ENCODE peak calls at places on chromosome 4, in nine cellular contexts. K is heart left ventricle, B is IMR-90, Q is HepG2, U is adrenal gland, R is stomach, L is uterus, F is lower leg skin, A is K562. C is an unnamed sample.

GRCh38 chr4:21710212-21710843 is 238.2 kb downstream of the KCNIP4 start:
- DNase-seq in K (no peak), B (no peak), Q (no peak), U (peak; percentile 78), R (no peak), L (no peak), F (no peak), A (no peak), C (no peak)

GRCh38 chr4:123102897-123103489 is 180.6 kb upstream of the NUDT6 start:
- DNase-seq in K (no peak), B (peak; percentile 69), Q (peak; percentile 49), U (no peak), R (no peak), L (no peak), F (no peak), A (peak; percentile 37), C (peak; percentile 53)

GRCh38 chr4:138053601-138054322 is 188.4 kb downstream of the SLC7A11 start:
- DNase-seq in K (no peak), B (peak; percentile 94), Q (no peak), U (peak; percentile 58), R (no peak), L (peak; percentile 38), F (no peak), A (no peak), C (no peak)

GRCh38 chr4:140081582-140082398 is 72.2 kb downstream of the MAML3 start:
- DNase-seq in K (no peak), B (no peak), Q (no peak), U (no peak), R (no peak), L (no peak), F (no peak), A (no peak), C (no peak)

GRCh38 chr4:117137143-117137542 is 51.8 kb upstream of the TRAM1L1 start:
- DNase-seq in K (no peak), B (peak; percentile 97), Q (no peak), U (no peak), R (no peak), L (no peak), F (no peak), A (no peak), C (peak; percentile 34)

GRCh38 chr4:40486534-40486933 is 143.1 kb downstream of the RBM47 start:
- DNase-seq in K (no peak), B (peak; percentile 58), Q (no peak), U (no peak), R (no peak), L (no peak), F (no peak), A (no peak), C (no peak)

GRCh38 chr4:23015821-23016220 is 323.1 kb downstream of the GBA3 start:
- DNase-seq in K (no peak), B (no peak), Q (no peak), U (no peak), R (no peak), L (no peak), F (no peak), A (no peak), C (no peak)

GRCh38 chr4:15469402-15470148 is at the start of gene CC2D2A:
- DNase-seq in K (no peak), B (peak; percentile 69), Q (no peak), U (peak; percentile 39), R (no peak), L (no peak), F (no peak), A (no peak), C (no peak)

GRCh38 chr4:26061248-26061986 is 147.4 kb downstream of the SMIM20 start:
- DNase-seq in K (no peak), B (peak; percentile 60), Q (peak; percentile 6), U (no peak), R (no peak), L (no peak), F (no peak), A (peak; percentile 54), C (peak; percentile 37)

GRCh38 chr4:139665690-139666529 is at the start of gene MGST2:
- DNase-seq in K (peak; percentile 89), B (peak; percentile 79), Q (peak; percentile 98), U (peak; percentile 86), R (peak; percentile 86), L (peak; percentile 63), F (peak; percentile 69), A (peak; percentile 71), C (peak; percentile 77)

GRCh38 chr4:25088342-25088952 is 57.7 kb upstream of the LGI2 start:
- DNase-seq in K (peak; percentile 67), B (peak; percentile 13), Q (no peak), U (no peak), R (no peak), L (peak; percentile 37), F (no peak), A (peak; percentile 53), C (peak; percentile 27)

GRCh38 chr4:65535128-65535527 is 135.2 kb downstream of the EPHA5 start:
- DNase-seq in K (no peak), B (no peak), Q (no peak), U (no peak), R (no peak), L (no peak), F (no peak), A (no peak), C (no peak)

GRCh38 chr4:38673109-38673978 is 9.3 kb downstream of the KLF3 start:
- DNase-seq in K (peak; percentile 71), B (no peak), Q (peak; percentile 95), U (peak; percentile 37), R (peak; percentile 67), L (peak; percentile 63), F (peak; percentile 72), A (peak; percentile 84), C (peak; percentile 89)

GRCh38 chr4:102263024-102263787 is 82.1 kb downstream of the SLC39A8 start:
- DNase-seq in K (no peak), B (peak; percentile 28), Q (peak; percentile 41), U (no peak), R (no peak), L (no peak), F (no peak), A (no peak), C (peak; percentile 8)

GRCh38 chr4:38860788-38861424 is 4.3 kb upstream of the TLR6 start:
- DNase-seq in K (no peak), B (peak; percentile 26), Q (peak; percentile 66), U (peak; percentile 39), R (peak; percentile 55), L (no peak), F (no peak), A (peak; percentile 78), C (peak; percentile 84)

GRCh38 chr4:38413524-38414341 is 250.3 kb upstream of the KLF3 start:
- DNase-seq in K (no peak), B (no peak), Q (peak; percentile 58), U (no peak), R (no peak), L (no peak), F (no peak), A (no peak), C (no peak)

GRCh38 chr4:124111922-124112321 is 600.6 kb downstream of the ANKRD50 start:
- DNase-seq in K (no peak), B (peak; percentile 87), Q (peak; percentile 55), U (no peak), R (no peak), L (no peak), F (peak; percentile 22), A (no peak), C (peak; percentile 46)

GRCh38 chr4:40525811-40526598 is 103.7 kb downstream of the RBM47 start:
- DNase-seq in K (no peak), B (peak; percentile 88), Q (no peak), U (peak; percentile 84), R (peak; percentile 53), L (peak; percentile 28), F (peak; percentile 43), A (peak; percentile 45), C (peak; percentile 30)

GRCh38 chr4:163003979-163004378 is 162.7 kb downstream of the NAF1 start:
- DNase-seq in K (no peak), B (no peak), Q (peak; percentile 4), U (no peak), R (no peak), L (no peak), F (no peak), A (no peak), C (no peak)

DNA sequence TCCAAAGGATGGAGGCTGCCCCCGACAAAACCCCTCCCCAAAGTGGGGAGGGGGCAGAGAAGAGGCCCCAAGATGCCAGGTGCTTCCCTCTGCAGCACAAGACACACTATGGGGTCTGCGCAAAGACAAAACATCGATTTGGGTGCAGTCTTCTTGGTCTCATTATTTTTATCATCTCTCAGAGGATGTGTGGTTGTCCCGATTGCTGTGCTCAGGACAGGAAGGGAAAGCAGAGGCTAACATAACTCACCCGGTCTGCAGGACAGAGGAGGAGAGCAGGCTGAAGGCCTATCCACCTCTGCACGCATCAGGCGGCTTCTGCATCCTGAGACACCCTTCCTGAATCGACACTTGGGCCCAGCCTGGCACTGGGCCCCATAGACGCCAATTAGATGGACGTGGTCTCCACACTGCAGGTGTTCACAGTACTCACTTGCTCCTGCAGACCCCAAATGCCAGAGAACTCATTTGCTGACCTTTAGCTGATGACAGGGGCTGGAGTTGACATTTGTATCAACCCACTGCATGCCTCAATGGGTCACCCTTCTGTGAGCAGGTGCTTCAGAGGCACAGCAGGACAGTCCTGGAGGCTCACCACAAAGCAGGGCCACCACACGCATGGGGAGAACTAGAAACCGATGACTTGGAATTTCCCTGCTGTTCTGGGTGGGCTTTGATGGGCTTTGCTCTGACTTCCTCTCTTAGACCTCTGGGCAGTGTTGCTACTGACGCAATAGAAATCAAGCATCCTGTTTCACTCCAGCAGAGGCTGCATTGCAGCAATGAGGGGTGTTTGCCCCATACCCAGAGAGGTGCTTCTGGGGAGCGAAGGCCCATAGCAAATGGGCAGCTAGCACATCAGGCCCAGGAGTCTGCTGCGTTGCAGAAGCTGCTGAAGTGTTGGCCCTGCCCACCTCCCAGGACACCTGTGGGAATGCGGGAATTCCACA is 96.3 kb upstream of the ENPP6 start:
- DNase-seq in K (no peak), B (no peak), Q (no peak), U (peak; percentile 33), R (no peak), L (no peak), F (no peak), A (no peak), C (no peak)
- TF ChIP-seq POLR2A in K (no peak), B (no peak), Q (no peak), U (no peak), R (no peak), L (no peak), F (no peak), A (no peak), C (no peak)

GRCh38 chr4:154565704-154566103 is 2.9 kb downstream of the FGB start:
- DNase-seq in K (no peak), B (no peak), Q (no peak), U (no peak), R (no peak), L (no peak), F (no peak), A (no peak), C (no peak)
- TF ChIP-seq POLR2A in K (no peak), B (no peak), Q (no peak), U (no peak), R (no peak), L (no peak), F (no peak), A (no peak), C (no peak)

GRCh38 chr4:110195561-110196205 is 2.7 kb downstream of the ELOVL6 start:
- DNase-seq in K (no peak), B (peak; percentile 17), Q (no peak), U (no peak), R (no peak), L (no peak), F (peak; percentile 25), A (no peak), C (no peak)
- TF ChIP-seq POLR2A in K (no peak), B (no peak), Q (no peak), U (no peak), R (no peak), L (no peak), F (no peak), A (no peak), C (no peak)

GRCh38 chr4:134126955-134127354 is 74.6 kb downstream of the PABPC4L start:
- DNase-seq in K (peak; percentile 25), B (no peak), Q (no peak), U (no peak), R (no peak), L (no peak), F (no peak), A (no peak), C (no peak)

GRCh38 chr4:134132086-134132783 is 69.4 kb downstream of the PABPC4L start:
- DNase-seq in K (no peak), B (no peak), Q (no peak), U (no peak), R (no peak), L (no peak), F (no peak), A (no peak), C (no peak)
- TF ChIP-seq POLR2A in K (no peak), B (no peak), Q (no peak), U (no peak), R (no peak), L (no peak), F (no peak), A (no peak), C (no peak)